ENCODE peak calls at places on chromosome 2, in four cellular contexts. M is heart left ventricle, X is HFFc6, E is GM13977. S is an unnamed sample.

GRCh38 chr2:7392076-7392787 is 475.0 kb downstream of the RNF144A start:
- DNase-seq in M (peak; percentile 35), X (no peak), E (no peak), S (no peak)

GRCh38 chr2:9879455-9880194 is 36.4 kb downstream of the TAF1B start:
- DNase-seq in M (no peak), X (no peak), E (no peak), S (no peak)

GRCh38 chr2:127162261-127163089 is 55.5 kb upstream of the BIN1 start:
- DNase-seq in M (no peak), X (no peak), E (no peak), S (no peak)

GRCh38 chr2:20447437-20448245 is 767 bp downstream of the RHOB start:
- DNase-seq in M (peak; percentile 65), X (no peak), E (peak; percentile 72), S (no peak)

GRCh38 chr2:237701033-237701858 is 73.9 kb downstream of the LRRFIP1 start:
- DNase-seq in M (no peak), X (no peak), E (no peak), S (no peak)

GRCh38 chr2:15533860-15534480 is 27.2 kb downstream of the NBAS start:
- DNase-seq in M (no peak), X (no peak), E (no peak), S (no peak)

GRCh38 chr2:130972410-130972809 is 120.8 kb downstream of the FAM168B start:
- DNase-seq in M (no peak), X (no peak), E (no peak), S (no peak)

GRCh38 chr2:48531141-48531648 is 1.2 kb downstream of the STON1 start:
- DNase-seq in M (no peak), X (peak; percentile 91), E (peak; percentile 34), S (peak; percentile 65)

GRCh38 chr2:128315122-128315828 is 3.4 kb downstream of the HS6ST1 start:
- DNase-seq in M (no peak), X (no peak), E (no peak), S (no peak)

GRCh38 chr2:88919087-88919738 is 227.7 kb downstream of the RPIA start:
- DNase-seq in M (no peak), X (peak; percentile 22), E (no peak), S (no peak)

GRCh38 chr2:145759228-145759940 is 1239.5 kb upstream of the ZEB2 start:
- DNase-seq in M (no peak), X (no peak), E (no peak), S (no peak)

GRCh38 chr2:45103351-45104145 is 94.3 kb upstream of the SIX2 start:
- DNase-seq in M (no peak), X (no peak), E (no peak), S (no peak)

GRCh38 chr2:127044977-127045654 is 61.8 kb downstream of the BIN1 start:
- DNase-seq in M (no peak), X (no peak), E (no peak), S (no peak)

GRCh38 chr2:138780451-138780880 is 276 bp upstream of the NXPH2 start:
- DNase-seq in M (no peak), X (no peak), E (no peak), S (no peak)

GRCh38 chr2:1744446-1745170 is at the start of gene PXDN:
- DNase-seq in M (peak; percentile 76), X (peak; percentile 44), E (no peak), S (no peak)

GRCh38 chr2:105877945-105878344 is 133.2 kb downstream of the NCK2 start:
- DNase-seq in M (no peak), X (no peak), E (no peak), S (no peak)

GRCh38 chr2:173963323-173963816 is 1.8 kb downstream of the SP3 start:
- DNase-seq in M (no peak), X (peak; percentile 85), E (peak; percentile 67), S (no peak)
- TF ChIP-seq CTCF in M (no peak), X (peak; percentile 72), E (no peak), S (peak; percentile 16)

GRCh38 chr2:222835823-222836151 is 25.0 kb upstream of the ACSL3 start:
- DNase-seq in M (no peak), X (no peak), E (no peak), S (no peak)

GRCh38 chr2:222837643-222838056 is 23.2 kb upstream of the ACSL3 start:
- DNase-seq in M (no peak), X (no peak), E (no peak), S (no peak)

GRCh38 chr2:222835142-222835822 is 25.6 kb upstream of the ACSL3 start:
- DNase-seq in M (no peak), X (no peak), E (no peak), S (no peak)

GRCh38 chr2:222830164-222830563 is 30.7 kb upstream of the ACSL3 start:
- DNase-seq in M (no peak), X (no peak), E (no peak), S (no peak)

GRCh38 chr2:222833410-222833809 is 27.4 kb upstream of the ACSL3 start:
- DNase-seq in M (no peak), X (no peak), E (no peak), S (no peak)
- TF ChIP-seq CTCF in M (no peak), X (no peak), E (no peak), S (no peak)

GRCh38 chr2:190079160-190079559 is 16.6 kb upstream of the MSTN start:
- DNase-seq in M (no peak), X (no peak), E (no peak), S (no peak)

GRCh38 chr2:190088917-190089316 is 26.4 kb upstream of the MSTN start:
- DNase-seq in M (no peak), X (peak; percentile 65), E (peak; percentile 39), S (peak; percentile 5)

GRCh38 chr2:190090148-190090547 is 27.6 kb upstream of the MSTN start:
- DNase-seq in M (no peak), X (no peak), E (no peak), S (no peak)

GRCh38 chr2:190080527-190081049 is 18.1 kb upstream of the MSTN start:
- DNase-seq in M (no peak), X (no peak), E (no peak), S (no peak)

DNA sequence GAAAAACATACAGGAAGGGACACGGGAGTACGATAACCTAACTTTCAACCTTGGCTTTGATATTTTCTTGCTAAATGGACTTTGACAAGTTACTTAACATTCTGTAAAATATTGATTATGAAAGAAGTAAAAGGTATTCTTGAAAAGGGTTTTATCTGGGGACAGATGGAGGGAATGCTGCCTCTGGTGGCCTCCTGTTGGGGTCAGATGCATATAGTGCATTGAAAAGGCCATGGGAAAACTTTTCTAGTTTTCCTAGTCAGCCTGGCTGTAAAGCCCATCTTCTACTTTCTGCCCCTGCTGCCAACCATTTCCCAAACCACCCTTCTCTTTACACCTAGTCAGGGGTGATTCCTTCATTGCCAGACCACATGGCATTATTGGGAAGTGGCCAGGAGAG is 22.2 kb upstream of the MSTN start:
- DNase-seq in M (no peak), X (no peak), E (no peak), S (no peak)
- TF ChIP-seq CTCF in M (no peak), X (peak; percentile 18), E (no peak), S (no peak)

GRCh38 chr2:239390546-239391285 is 10.1 kb downstream of the HDAC4 start:
- DNase-seq in M (peak; percentile 40), X (no peak), E (no peak), S (no peak)
- TF ChIP-seq CTCF in M (no peak), X (no peak), E (no peak), S (no peak)